ENCODE peak calls at places on chromosomes 11 and 22, in six cellular contexts. J is LNCaP clone FGC, R is foreskin fibroblast, W is Calu3, F is esophagus squamous epithelium, H is neural crest cell. B is an unnamed sample.
A peak's percentile ranks its signal among the peaks of the same experiment; 100 is the strongest.

GRCh38 chr11:7749456-7749855 is 43.2 kb upstream of the OVCH2 start:
- DNase-seq in J (no peak), R (peak; percentile 1), W (no peak), F (no peak), H (no peak), B (no peak)

GRCh38 chr22:42439821-42440674 is 7.8 kb upstream of the NFAM1 start:
- DNase-seq in J (no peak), R (no peak), W (peak; percentile 34), F (no peak), H (no peak), B (no peak)

GRCh38 chr11:128859563-128860441 is 7.3 kb downstream of the KCNJ1 start:
- DNase-seq in J (peak; percentile 8), R (no peak), W (peak; percentile 57), F (peak; percentile 41), H (peak; percentile 76), B (no peak)

GRCh38 chr22:40178417-40179409 is 988 bp downstream of the TNRC6B start:
- DNase-seq in J (no peak), R (no peak), W (no peak), F (no peak), H (peak; percentile 43), B (no peak)

GRCh38 chr11:105840391-105840790 is 181.6 kb downstream of the MSANTD4 start:
- DNase-seq in J (no peak), R (no peak), W (no peak), F (no peak), H (no peak), B (no peak)

GRCh38 chr11:45517171-45517770 is 148.2 kb downstream of the CHST1 start:
- DNase-seq in J (no peak), R (no peak), W (no peak), F (no peak), H (no peak), B (no peak)

GRCh38 chr11:104148074-104148473 is 15.9 kb downstream of the PDGFD start:
- DNase-seq in J (no peak), R (peak; percentile 72), W (no peak), F (no peak), H (no peak), B (no peak)

GRCh38 chr22:31496735-31497146 is 405 bp downstream of the SFI1 start:
- DNase-seq in J (no peak), R (peak; percentile 9), W (no peak), F (no peak), H (no peak), B (no peak)

GRCh38 chr11:111978028-111978771 is 41.1 kb downstream of the DIXDC1 start:
- DNase-seq in J (no peak), R (peak; percentile 73), W (no peak), F (no peak), H (peak; percentile 25), B (peak; percentile 30)

GRCh38 chr11:6406370-6406769 is 12.5 kb downstream of the APBB1 start:
- DNase-seq in J (no peak), R (no peak), W (no peak), F (no peak), H (no peak), B (no peak)

GRCh38 chr22:26568207-26568706 is 21.7 kb downstream of the TPST2 start:
- DNase-seq in J (no peak), R (no peak), W (no peak), F (no peak), H (peak; percentile 15), B (no peak)

GRCh38 chr11:22787565-22788162 is 41.9 kb downstream of the SVIP start:
- DNase-seq in J (no peak), R (peak; percentile 6), W (peak; percentile 33), F (no peak), H (peak; percentile 22), B (no peak)

GRCh38 chr11:121330614-121331435 is 38.3 kb downstream of the SC5D start:
- DNase-seq in J (no peak), R (no peak), W (no peak), F (no peak), H (no peak), B (no peak)

GRCh38 chr11:126431401-126432064 is 76.0 kb downstream of the ST3GAL4 start:
- DNase-seq in J (no peak), R (peak; percentile 61), W (peak; percentile 49), F (no peak), H (no peak), B (peak; percentile 67)

GRCh38 chr22:49970528-49971231 is 10.1 kb downstream of the PIM3 start:
- DNase-seq in J (no peak), R (peak; percentile 99), W (peak; percentile 98), F (peak; percentile 82), H (peak; percentile 59), B (peak; percentile 79)

GRCh38 chr11:37657645-37658044 is 1059.6 kb upstream of the RAG2 start:
- DNase-seq in J (no peak), R (peak; percentile 2), W (no peak), F (no peak), H (no peak), B (no peak)

GRCh38 chr11:125941606-125942275 is 4.1 kb upstream of the VSIG10L2 start:
- DNase-seq in J (no peak), R (peak; percentile 10), W (peak; percentile 66), F (no peak), H (peak; percentile 50), B (no peak)

GRCh38 chr22:40855104-40855959 is 1.1 kb downstream of the ST13 start:
- DNase-seq in J (no peak), R (no peak), W (no peak), F (no peak), H (no peak), B (no peak)

GRCh38 chr11:86580535-86580934 is 91.9 kb downstream of the ME3 start:
- DNase-seq in J (no peak), R (no peak), W (no peak), F (no peak), H (no peak), B (no peak)

GRCh38 chr11:35073691-35074382 is 65.1 kb upstream of the CD44 start:
- DNase-seq in J (no peak), R (no peak), W (no peak), F (no peak), H (no peak), B (no peak)

GRCh38 chr11:606245-606644 is 9.5 kb downstream of the IRF7 start:
- DNase-seq in J (peak; percentile 85), R (no peak), W (no peak), F (no peak), H (no peak), B (no peak)

GRCh38 chr11:27404427-27404826 is 41.4 kb upstream of the CCDC34 start:
- DNase-seq in J (no peak), R (no peak), W (no peak), F (no peak), H (no peak), B (no peak)

GRCh38 chr11:2976289-2977063 is 15.7 kb downstream of the NAP1L4 start:
- DNase-seq in J (no peak), R (no peak), W (no peak), F (no peak), H (no peak), B (no peak)

GRCh38 chr11:100080401-100080800 is 606.7 kb upstream of the ARHGAP42 start:
- DNase-seq in J (no peak), R (no peak), W (no peak), F (no peak), H (no peak), B (no peak)

GRCh38 chr11:122665882-122666281 is 10.4 kb downstream of the UBASH3B start:
- DNase-seq in J (no peak), R (no peak), W (no peak), F (no peak), H (no peak), B (no peak)

GRCh38 chr22:37746366-37747089 is 49.7 kb downstream of the TRIOBP start:
- DNase-seq in J (no peak), R (no peak), W (no peak), F (no peak), H (peak; percentile 27), B (no peak)

GRCh38 chr11:73428227-73428626 is 52.0 kb downstream of the RELT start:
- DNase-seq in J (no peak), R (no peak), W (no peak), F (no peak), H (no peak), B (no peak)

GRCh38 chr11:14082338-14082737 is 119.8 kb downstream of the SPON1 start:
- DNase-seq in J (no peak), R (no peak), W (no peak), F (no peak), H (no peak), B (no peak)

GRCh38 chr11:94128171-94128745 is 383 bp upstream of the PANX1 start:
- DNase-seq in J (no peak), R (no peak), W (no peak), F (no peak), H (no peak), B (no peak)

GRCh38 chr11:125593113-125593761 is 585 bp downstream of the STT3A start:
- DNase-seq in J (no peak), R (peak; percentile 20), W (no peak), F (no peak), H (no peak), B (no peak)

GRCh38 chr11:79609511-79609910 is 168.7 kb upstream of the TENM4 start:
- DNase-seq in J (no peak), R (no peak), W (no peak), F (no peak), H (no peak), B (no peak)

GRCh38 chr11:106552694-106553203 is 465.5 kb downstream of the GUCY1A2 start:
- DNase-seq in J (no peak), R (no peak), W (no peak), F (no peak), H (no peak), B (no peak)

GRCh38 chr11:117933930-117934329 is 4.7 kb upstream of the TMPRSS13 start:
- DNase-seq in J (no peak), R (no peak), W (no peak), F (no peak), H (no peak), B (no peak)
- TF ChIP-seq CTCF in J (no peak), R (no peak), W (no peak), F (no peak), H (no peak), B (no peak)

GRCh38 chr11:59523541-59523940 is 12.2 kb downstream of the OR4D9 start:
- DNase-seq in J (no peak), R (no peak), W (no peak), F (no peak), H (no peak), B (no peak)
- TF ChIP-seq CTCF in J (no peak), R (no peak), W (no peak), F (no peak), H (no peak), B (no peak)

GRCh38 chr11:32279672-32280071 is 155.7 kb downstream of the WT1 start:
- DNase-seq in J (no peak), R (no peak), W (no peak), F (no peak), H (no peak), B (no peak)
- TF ChIP-seq CTCF in J (no peak), R (no peak), W (no peak), F (no peak), H (peak; percentile 46), B (no peak)

DNA sequence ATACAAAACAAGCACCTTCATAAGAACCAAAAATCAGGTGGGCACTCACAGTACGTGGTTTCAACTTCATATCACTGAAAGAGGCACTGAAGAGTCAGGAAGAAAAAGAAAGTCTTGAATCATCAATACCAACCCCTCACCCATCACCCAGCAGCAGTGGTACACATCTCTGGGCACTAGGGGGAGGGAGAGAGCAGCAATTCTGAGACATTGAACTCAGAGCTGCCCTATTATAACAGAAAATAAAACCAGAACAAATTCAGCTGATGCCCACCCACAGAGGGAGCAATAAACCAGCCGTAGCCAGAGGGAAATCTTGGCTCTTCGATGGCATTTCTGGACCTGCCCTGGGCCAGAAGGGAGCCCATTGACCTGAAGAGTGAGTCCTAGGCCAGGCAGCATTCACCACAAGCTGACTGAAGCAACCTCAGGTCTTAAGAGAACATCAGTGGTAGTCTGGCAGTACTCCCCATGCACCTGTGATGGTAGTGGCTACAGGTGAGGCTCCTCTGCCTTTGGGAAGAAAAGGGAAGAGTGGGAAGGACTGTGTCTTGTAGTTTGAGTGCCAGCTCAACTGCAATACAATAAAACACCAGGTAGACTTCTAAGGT is 42.2 kb upstream of the FAM181B start:
- DNase-seq in J (peak; percentile 11), R (peak; percentile 24), W (peak; percentile 57), F (no peak), H (peak; percentile 43), B (peak; percentile 10)
- TF ChIP-seq CTCF in J (peak; percentile 96), R (peak; percentile 77), W (peak; percentile 44), F (peak; percentile 35), H (peak; percentile 63), B (peak; percentile 83)